ENCODE peak calls at places on chromosome 2, in four cellular contexts. X, I, V and G are unnamed samples.

GRCh38 chr2:97546711-97547110 is 43.0 kb downstream of the ANKRD36B start:
- DNase-seq in X (peak; percentile 3), I (no peak), V (no peak), G (no peak)

GRCh38 chr2:127909019-127909418 is 23.3 kb upstream of the AMMECR1L start:
- DNase-seq in X (no peak), I (no peak), V (no peak), G (no peak)

GRCh38 chr2:162091325-162092007 is 17.5 kb upstream of the DPP4 start:
- DNase-seq in X (no peak), I (no peak), V (no peak), G (no peak)

GRCh38 chr2:55168221-55169154 is 63.6 kb downstream of the CLHC1 start:
- DNase-seq in X (peak; percentile 89), I (peak; percentile 51), V (peak; percentile 63), G (no peak)

GRCh38 chr2:48755473-48755872 is at the start of gene LHCGR:
- DNase-seq in X (peak; percentile 19), I (peak; percentile 69), V (no peak), G (no peak)

GRCh38 chr2:136310797-136311558 is 193.0 kb upstream of the CXCR4 start:
- DNase-seq in X (no peak), I (no peak), V (no peak), G (no peak)

GRCh38 chr2:72989770-72990556 is 72.6 kb downstream of the EMX1 start:
- DNase-seq in X (peak; percentile 42), I (no peak), V (no peak), G (no peak)

GRCh38 chr2:42706836-42707235 is 57.1 kb downstream of the OXER1 start:
- DNase-seq in X (peak; percentile 3), I (peak; percentile 35), V (no peak), G (no peak)

GRCh38 chr2:217892560-217892959 is 110.2 kb downstream of the TNS1 start:
- DNase-seq in X (no peak), I (no peak), V (no peak), G (no peak)

GRCh38 chr2:237022533-237022932 is 63.2 kb upstream of the COPS8 start:
- DNase-seq in X (no peak), I (no peak), V (no peak), G (no peak)

GRCh38 chr2:239259603-239260298 is 141.1 kb downstream of the HDAC4 start:
- DNase-seq in X (no peak), I (no peak), V (no peak), G (no peak)

GRCh38 chr2:73999881-74000597 is 15.3 kb downstream of the TET3 start:
- DNase-seq in X (peak; percentile 58), I (no peak), V (no peak), G (no peak)

GRCh38 chr2:179677148-179677688 is 184.2 kb downstream of the ZNF385B start:
- DNase-seq in X (peak; percentile 11), I (no peak), V (no peak), G (no peak)